ENCODE peak calls at places on chromosomes 6 and 20, in eight cellular contexts. P is SJCRH30; N is sciatic nerve; B is amniotic stem cell; W is fibroblast of pulmonary artery; G is osteocyte; Q is stimulated activated naive B cell treated with anti-CD40 and anti-IgM and Interleukin-4, amounts not matched to agents 10 μg/mL and 1 μg/mL and 100 μg/mL, for 72 hours; J is naive thymus-derived CD8-positive, alpha-beta T cell. R is an unnamed sample.

GRCh38 chr6:33667776-33668175 is 43.7 kb downstream of the UQCC2 start:
- DNase-seq in J (no peak), B (no peak), Q (no peak), G (no peak), P (no peak), W (no peak), N (no peak), R (no peak)

GRCh38 chr20:61733216-61733615 is 332.5 kb downstream of the TAF4 start:
- DNase-seq in N (no peak), W (no peak), P (no peak), B (no peak), Q (no peak), J (no peak), G (no peak), R (no peak)

GRCh38 chr20:62804021-62804631 is 509 bp upstream of the OGFR start:
- DNase-seq in G (no peak), J (no peak), P (peak; percentile 48), B (no peak), Q (no peak), W (no peak), N (no peak), R (peak; percentile 52)

GRCh38 chr6:134533991-134534390 is 216.1 kb upstream of the SGK1 start:
- DNase-seq in N (no peak), Q (no peak), P (no peak), G (no peak), J (no peak), W (no peak), B (no peak), R (no peak)

GRCh38 chr20:62540504-62540903 is 64.7 kb upstream of the GATA5 start:
- DNase-seq in P (no peak), B (no peak), G (no peak), Q (no peak), W (no peak), N (no peak), J (no peak), R (no peak)

GRCh38 chr20:53752583-53752970 is 158.9 kb upstream of the ZNF217 start:
- DNase-seq in G (no peak), Q (no peak), W (no peak), P (no peak), B (no peak), N (no peak), J (no peak), R (no peak)

GRCh38 chr20:64140956-64141355 is 23.3 kb upstream of the MYT1 start:
- DNase-seq in G (no peak), N (peak; percentile 21), P (no peak), W (no peak), Q (no peak), B (no peak), J (no peak), R (no peak)

GRCh38 chr20:52975024-52975732 is 3.0 kb downstream of the TSHZ2 start:
- DNase-seq in Q (no peak), G (no peak), W (peak; percentile 35), J (no peak), N (no peak), P (no peak), B (no peak), R (no peak)

GRCh38 chr6:22231616-22232015 is 65.2 kb downstream of the PRL start:
- DNase-seq in G (no peak), J (no peak), B (no peak), Q (no peak), N (no peak), P (no peak), W (no peak), R (no peak)

GRCh38 chr6:25026723-25027122 is 91.0 kb upstream of the RIPOR2 start:
- DNase-seq in P (no peak), Q (no peak), G (no peak), J (no peak), B (no peak), W (no peak), N (no peak), R (no peak)

GRCh38 chr20:50980851-50981713 is 22.5 kb downstream of the MOCS3 start:
- DNase-seq in W (peak; percentile 75), Q (peak; percentile 29), N (peak; percentile 75), P (peak; percentile 91), B (peak; percentile 68), J (peak; percentile 58), G (no peak), R (peak; percentile 89)

GRCh38 chr6:94323853-94324252 is 904.5 kb upstream of the EPHA7 start:
- DNase-seq in G (no peak), J (no peak), W (peak; percentile 1), B (no peak), P (peak; percentile 55), N (no peak), Q (no peak), R (peak; percentile 50)

GRCh38 chr20:43843965-43844660 is 70.5 kb upstream of the TOX2 start:
- DNase-seq in P (no peak), Q (no peak), N (no peak), W (no peak), G (peak; percentile 69), B (no peak), J (no peak), R (no peak)

GRCh38 chr6:28125396-28125795 is 987 bp downstream of the ZSCAN16 start:
- DNase-seq in Q (no peak), J (no peak), W (no peak), N (no peak), P (no peak), G (no peak), B (no peak), R (no peak)

GRCh38 chr6:40431706-40432105 is 155.5 kb downstream of the LRFN2 start:
- DNase-seq in J (no peak), B (no peak), Q (no peak), G (no peak), W (no peak), N (no peak), P (no peak), R (no peak)

GRCh38 chr6:20092071-20092566 is 120.2 kb downstream of the MBOAT1 start:
- DNase-seq in Q (no peak), G (no peak), W (peak; percentile 73), P (peak; percentile 57), J (no peak), B (no peak), N (no peak), R (peak; percentile 70)

GRCh38 chr6:161373905-161374451 is 100.1 kb upstream of the AGPAT4 start:
- DNase-seq in J (peak; percentile 42), P (peak; percentile 91), N (peak; percentile 85), Q (peak; percentile 23), G (no peak), W (peak; percentile 69), B (no peak), R (peak; percentile 82)

GRCh38 chr6:89986650-89987074 is 92.4 kb downstream of the GJA10 start:
- DNase-seq in N (no peak), Q (no peak), J (no peak), P (peak; percentile 34), G (no peak), B (no peak), W (peak; percentile 43), R (no peak)

GRCh38 chr6:33702345-33702977 is 9.0 kb downstream of the UQCC2 start:
- DNase-seq in P (peak; percentile 49), W (peak; percentile 75), J (no peak), G (no peak), N (no peak), B (peak; percentile 21), Q (no peak), R (peak; percentile 59)

GRCh38 chr6:167569879-167570278 is 245.0 kb downstream of the TTLL2 start:
- DNase-seq in B (no peak), W (no peak), Q (no peak), J (no peak), N (peak; percentile 55), G (peak; percentile 68), P (no peak), R (no peak)

GRCh38 chr6:158560787-158561246 is 926 bp downstream of the TMEM181 start:
- DNase-seq in J (no peak), B (no peak), P (peak; percentile 56), W (no peak), G (no peak), N (no peak), Q (no peak), R (peak; percentile 54)

GRCh38 chr20:25606094-25606640 is 17.6 kb downstream of the NANP start:
- DNase-seq in G (no peak), Q (no peak), N (no peak), B (no peak), J (no peak), P (peak; percentile 22), W (no peak), R (no peak)

GRCh38 chr6:168956884-168957730 is 296.5 kb downstream of the THBS2 start:
- DNase-seq in J (peak; percentile 30), B (peak; percentile 38), W (peak; percentile 88), G (no peak), N (peak; percentile 84), P (peak; percentile 93), Q (peak; percentile 21), R (peak; percentile 54)

GRCh38 chr20:49267327-49267726 is 10.5 kb downstream of the ZNFX1 start:
- DNase-seq in G (no peak), W (no peak), N (no peak), P (no peak), J (no peak), Q (no peak), B (no peak), R (no peak)

GRCh38 chr6:167858086-167858591 is 31.4 kb downstream of the AFDN start:
- DNase-seq in N (no peak), J (no peak), B (no peak), G (no peak), Q (no peak), W (peak; percentile 59), P (no peak), R (no peak)

R was measured in NCI-H82.